ENCODE peak calls at places on chromosomes 11 and 22, in five cellular contexts. X is HL-60; N is ELR; K is astrocyte; C is stimulated activated CD4-positive, alpha-beta T cell treated with anti-CD3 and anti-CD28 coated beads, Interleukin-2, amount 100 ng/mL, for 24 hours. Z is an unnamed sample.

GRCh38 chr22:32674925-32675825 is 126.3 kb upstream of the TIMP3 start:
- DNase-seq in X (no peak), N (peak; percentile 52), K (no peak), C (no peak), Z (no peak)

GRCh38 chr11:506950-507726 is at the start of gene RNH1:
- DNase-seq in X (peak; percentile 97), N (peak; percentile 92), K (peak; percentile 76), C (peak; percentile 100), Z (peak; percentile 97)

GRCh38 chr11:94735907-94736306 is 32.2 kb upstream of the AMOTL1 start:
- DNase-seq in X (no peak), N (no peak), K (no peak), C (no peak), Z (no peak)

GRCh38 chr11:47215366-47215925 is 672 bp downstream of the DDB2 start:
- DNase-seq in X (no peak), N (peak; percentile 46), K (no peak), C (peak; percentile 17), Z (peak; percentile 54)

GRCh38 chr11:66510271-66510989 is at the start of gene BBS1:
- DNase-seq in X (peak; percentile 81), N (peak; percentile 85), K (peak; percentile 59), C (peak; percentile 89), Z (peak; percentile 89)

GRCh38 chr11:116731097-116731761 is 41.6 kb downstream of the BUD13 start:
- DNase-seq in X (no peak), N (peak; percentile 10), K (peak; percentile 7), C (no peak), Z (no peak)

GRCh38 chr11:69203901-69204245 is 48.1 kb downstream of the SMIM38 start:
- DNase-seq in X (no peak), N (no peak), K (no peak), C (no peak), Z (no peak)

GRCh38 chr11:8032122-8032521 is 45.0 kb downstream of the EIF3F start:
- DNase-seq in X (no peak), N (no peak), K (no peak), C (no peak), Z (no peak)

GRCh38 chr22:37283393-37283937 is 1.2 kb downstream of the CYTH4 start:
- DNase-seq in X (no peak), N (peak; percentile 43), K (no peak), C (peak; percentile 57), Z (peak; percentile 73)

GRCh38 chr11:104694259-104695070 is 203.8 kb downstream of the CASP12 start:
- DNase-seq in X (no peak), N (peak; percentile 85), K (peak; percentile 99), C (no peak), Z (no peak)

GRCh38 chr11:6604081-6604626 is 580 bp downstream of the ILK start:
- DNase-seq in X (peak; percentile 68), N (peak; percentile 70), K (peak; percentile 46), C (peak; percentile 46), Z (peak; percentile 82)

GRCh38 chr22:49119551-49119952 is 708.1 kb downstream of the BRD1 start:
- DNase-seq in X (no peak), N (no peak), K (no peak), C (no peak), Z (no peak)

GRCh38 chr22:46085831-46086576 is 64.3 kb upstream of the PPARA start:
- DNase-seq in X (no peak), N (peak; percentile 84), K (peak; percentile 78), C (no peak), Z (no peak)

GRCh38 chr22:25027959-25028840 is 75.7 kb downstream of the KIAA1671 start:
- DNase-seq in X (no peak), N (peak; percentile 13), K (no peak), C (peak; percentile 35), Z (peak; percentile 70)

GRCh38 chr22:36455571-36456458 is 25.6 kb downstream of the TXN2 start:
- DNase-seq in X (no peak), N (no peak), K (no peak), C (no peak), Z (no peak)

GRCh38 chr22:26245001-26245400 is 75.7 kb downstream of the SEZ6L start:
- DNase-seq in X (no peak), N (no peak), K (no peak), C (no peak), Z (no peak)

GRCh38 chr11:73295259-73295995 is 12.6 kb upstream of the ARHGEF17 start:
- DNase-seq in X (peak; percentile 89), N (peak; percentile 96), K (peak; percentile 53), C (peak; percentile 85), Z (peak; percentile 94)

GRCh38 chr11:79437274-79437980 is 3.4 kb downstream of the TENM4 start:
- DNase-seq in X (no peak), N (peak; percentile 63), K (peak; percentile 42), C (peak; percentile 2), Z (no peak)

GRCh38 chr22:49576241-49577141 is 251.2 kb downstream of the BRD1 start:
- DNase-seq in X (no peak), N (no peak), K (no peak), C (no peak), Z (no peak)

GRCh38 chr22:48240165-48240934 is 1477.9 kb downstream of the TBC1D22A start:
- DNase-seq in X (no peak), N (no peak), K (no peak), C (no peak), Z (no peak)

GRCh38 chr11:102345923-102346322 is 1.1 kb upstream of the BIRC2 start:
- DNase-seq in X (no peak), N (peak; percentile 93), K (peak; percentile 69), C (no peak), Z (no peak)

GRCh38 chr22:33272180-33272579 is 214.0 kb upstream of the SYN3 start:
- DNase-seq in X (no peak), N (no peak), K (no peak), C (no peak), Z (no peak)

GRCh38 chr22:39699631-39700348 is 129.2 kb downstream of the CACNA1I start:
- DNase-seq in X (no peak), N (no peak), K (no peak), C (no peak), Z (no peak)

GRCh38 chr11:108854366-108854765 is 189.5 kb downstream of the DDX10 start:
- DNase-seq in X (no peak), N (no peak), K (peak; percentile 14), C (no peak), Z (peak; percentile 75)

GRCh38 chr11:19018901-19019300 is 41.6 kb downstream of the MRGPRX2 start:
- DNase-seq in X (no peak), N (no peak), K (no peak), C (no peak), Z (peak; percentile 44)

GRCh38 chr11:47328449-47329390 is 23.8 kb downstream of the MYBPC3 start:
- DNase-seq in X (no peak), N (no peak), K (no peak), C (no peak), Z (peak; percentile 51)

GRCh38 chr11:58227956-58228615 is 632 bp downstream of the OR10Q1 start:
- DNase-seq in X (no peak), N (no peak), K (no peak), C (no peak), Z (no peak)

GRCh38 chr22:48639021-48639795 is 1188.5 kb downstream of the BRD1 start:
- DNase-seq in X (no peak), N (no peak), K (no peak), C (no peak), Z (no peak)

GRCh38 chr11:12723410-12724297 is 49.4 kb downstream of the TEAD1 start:
- DNase-seq in X (no peak), N (peak; percentile 60), K (peak; percentile 60), C (no peak), Z (no peak)

GRCh38 chr11:115112779-115113178 is 391.4 kb downstream of the CADM1 start:
- DNase-seq in X (no peak), N (no peak), K (no peak), C (no peak), Z (no peak)

GRCh38 chr11:30387891-30388861 is 65.3 kb downstream of the ARL14EP start:
- DNase-seq in X (no peak), N (no peak), K (no peak), C (no peak), Z (no peak)

GRCh38 chr11:2305862-2306823 is 4.3 kb downstream of the TSPAN32 start:
- DNase-seq in X (peak; percentile 57), N (peak; percentile 29), K (peak; percentile 77), C (no peak), Z (no peak)

GRCh38 chr11:77799338-77799737 is 21.2 kb downstream of the RSF1 start:
- DNase-seq in X (no peak), N (no peak), K (no peak), C (no peak), Z (no peak)

GRCh38 chr22:44710474-44711235 is 8.7 kb downstream of the PRR5 start:
- DNase-seq in X (no peak), N (no peak), K (no peak), C (no peak), Z (no peak)

GRCh38 chr11:16543642-16544041 is 187.3 kb upstream of the SOX6 start:
- DNase-seq in X (no peak), N (no peak), K (no peak), C (no peak), Z (no peak)

GRCh38 chr22:41998361-41999261 is at the start of gene WBP2NL:
- DNase-seq in X (peak; percentile 54), N (peak; percentile 22), K (peak; percentile 62), C (peak; percentile 85), Z (peak; percentile 98)

GRCh38 chr11:79201637-79202347 is 239.0 kb downstream of the TENM4 start:
- DNase-seq in X (no peak), N (no peak), K (no peak), C (no peak), Z (no peak)

GRCh38 chr11:67379061-67380058 is 6.0 kb upstream of the CLCF1 start:
- DNase-seq in X (peak; percentile 28), N (peak; percentile 84), K (no peak), C (no peak), Z (no peak)